ENCODE peak calls at places on chromosomes 11 and 22, in nine cellular contexts. V, K, N, T, F, M, D, L and P are unnamed samples.

GRCh38 chr11:3165152-3165705 is at the start of gene OSBPL5:
- DNase-seq in N (peak), L (peak), F (peak), K (peak), V (peak), M (peak), T (peak), D (no peak), P (no peak)

GRCh38 chr11:1309498-1310314 is at the start of gene TOLLIP:
- DNase-seq in D (peak), L (peak), F (peak), V (peak), M (peak), K (peak), T (peak), N (peak), P (peak)

GRCh38 chr11:22244986-22245592 is 52.2 kb downstream of the ANO5 start:
- DNase-seq in F (peak), V (no peak), L (peak), N (peak), M (no peak), K (no peak), D (peak), T (peak), P (no peak)

GRCh38 chr11:84947970-84948600 is 679.1 kb downstream of the DLG2 start:
- DNase-seq in L (no peak), V (no peak), D (no peak), F (no peak), N (peak), T (no peak), K (no peak), M (no peak), P (no peak)

GRCh38 chr22:48760481-48761238 is 1067.0 kb downstream of the BRD1 start:
- DNase-seq in T (no peak), V (no peak), D (no peak), M (peak), L (no peak), N (no peak), K (no peak), F (no peak), P (peak)

GRCh38 chr11:77776455-77776854 is 44.1 kb downstream of the RSF1 start:
- DNase-seq in F (no peak), V (no peak), D (peak), K (no peak), T (peak), N (no peak), M (no peak), L (no peak), P (no peak)

GRCh38 chr11:17475666-17476316 is 854 bp downstream of the ABCC8 start:
- DNase-seq in K (no peak), D (no peak), V (no peak), T (no peak), L (no peak), F (no peak), M (no peak), N (no peak), P (no peak)

GRCh38 chr11:65209711-65210360 is 28.1 kb downstream of the CAPN1 start:
- DNase-seq in F (no peak), D (no peak), T (no peak), L (no peak), V (no peak), N (no peak), K (peak), M (no peak), P (no peak)

GRCh38 chr11:69923641-69924307 is 104.6 kb upstream of the FGF3 start:
- DNase-seq in N (no peak), M (no peak), D (no peak), K (peak), L (no peak), F (no peak), T (no peak), V (no peak), P (no peak)

GRCh38 chr22:20436309-20437252 is 1.0 kb downstream of the SCARF2 start:
- DNase-seq in N (peak), M (no peak), K (peak), D (no peak), V (no peak), L (no peak), F (peak), T (peak), P (no peak)

GRCh38 chr22:43616645-43617044 is 195.5 kb downstream of the EFCAB6 start:
- DNase-seq in L (peak), F (no peak), V (no peak), M (no peak), N (no peak), D (peak), T (no peak), K (no peak), P (no peak)

GRCh38 chr11:99911116-99911515 is 776.0 kb upstream of the ARHGAP42 start:
- DNase-seq in D (no peak), T (no peak), K (no peak), L (no peak), F (no peak), V (no peak), M (no peak), N (no peak), P (no peak)

DNA sequence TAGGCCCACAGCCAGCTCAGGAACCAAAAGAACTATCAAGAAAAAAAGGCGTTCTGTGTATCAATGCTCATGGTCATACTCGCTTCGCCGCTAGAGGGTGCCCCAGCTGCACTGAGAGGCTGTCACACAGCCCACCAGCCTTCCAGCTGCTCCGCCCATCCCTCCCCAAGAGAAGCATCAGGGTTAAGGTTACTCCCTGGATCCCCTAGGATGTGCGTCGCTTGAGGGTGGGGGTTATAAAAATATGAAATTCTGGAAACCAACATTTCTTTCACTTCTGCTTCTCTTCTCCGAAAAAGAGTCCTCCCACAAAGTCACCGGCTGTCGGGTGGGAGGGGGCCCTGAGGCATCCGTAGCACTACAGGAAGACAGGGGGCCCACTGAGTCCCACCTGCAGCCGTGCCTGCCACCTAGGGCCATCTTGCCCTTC is 1.7 kb downstream of the CBX6 start:
- DNase-seq in N (peak), K (peak), V (peak), D (peak), T (peak), L (peak), M (peak), F (peak), P (peak)
- TF ChIP-seq CTCF in N (peak), K (no peak), V (peak), D (peak), T (peak), L (peak), M (peak), F (peak), P (peak)

DNA sequence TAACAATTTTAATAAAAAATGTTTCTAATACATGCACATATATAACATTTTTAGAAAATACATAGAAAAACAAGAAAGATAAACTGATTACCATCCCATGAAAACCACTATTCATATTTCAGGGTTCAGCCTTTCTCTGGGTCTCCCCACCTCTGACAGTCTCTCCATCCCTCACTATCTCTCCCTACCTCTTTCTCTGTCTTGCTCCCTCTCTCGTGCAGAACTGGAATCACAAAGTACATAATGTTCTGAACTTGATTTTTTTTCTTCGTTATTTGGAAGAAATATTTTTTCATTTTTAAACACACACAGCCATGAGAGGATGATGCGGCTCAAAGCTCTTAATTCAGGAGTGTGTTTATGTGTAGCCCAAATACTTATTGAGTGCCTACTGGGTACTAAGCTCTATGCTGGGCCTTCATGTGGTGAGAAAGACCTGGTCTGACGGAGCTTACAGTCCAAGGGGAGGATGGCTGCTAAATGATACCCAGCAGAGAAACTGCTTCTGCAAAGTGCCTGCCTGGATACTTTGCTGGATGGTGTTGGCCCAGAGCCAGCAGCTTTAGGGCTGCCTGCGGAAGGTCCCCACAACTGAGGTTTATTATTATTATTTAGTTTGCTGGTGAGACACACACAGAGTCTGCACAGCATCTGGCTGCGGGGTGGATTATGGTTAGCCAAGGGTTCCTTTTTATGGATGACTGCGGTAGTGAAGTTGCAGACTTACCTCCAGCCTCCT is 42.6 kb downstream of the SC5D start:
- DNase-seq in K (no peak), V (no peak), T (peak), M (no peak), N (peak), D (no peak), F (no peak), L (no peak), P (no peak)
- TF ChIP-seq CTCF in K (no peak), V (no peak), T (peak), M (no peak), N (peak), D (no peak), F (peak), L (no peak), P (no peak)

GRCh38 chr11:59144096-59144495 is 1.4 kb downstream of the FAM111A start:
- DNase-seq in M (no peak), K (no peak), T (no peak), D (no peak), V (no peak), L (no peak), F (no peak), N (no peak), P (no peak)

GRCh38 chr11:59144579-59145345 is 2.1 kb downstream of the FAM111A start:
- DNase-seq in K (peak), L (peak), T (peak), F (peak), M (peak), D (no peak), N (peak), V (peak), P (peak)

GRCh38 chr11:59141191-59141590 is 1.5 kb upstream of the FAM111A start:
- DNase-seq in D (no peak), L (no peak), T (no peak), F (no peak), M (no peak), V (no peak), K (no peak), N (no peak), P (no peak)

GRCh38 chr11:59141673-59142460 is 789 bp upstream of the FAM111A start:
- DNase-seq in M (no peak), F (no peak), T (peak), K (no peak), D (no peak), N (peak), V (no peak), L (no peak), P (no peak)

DNA sequence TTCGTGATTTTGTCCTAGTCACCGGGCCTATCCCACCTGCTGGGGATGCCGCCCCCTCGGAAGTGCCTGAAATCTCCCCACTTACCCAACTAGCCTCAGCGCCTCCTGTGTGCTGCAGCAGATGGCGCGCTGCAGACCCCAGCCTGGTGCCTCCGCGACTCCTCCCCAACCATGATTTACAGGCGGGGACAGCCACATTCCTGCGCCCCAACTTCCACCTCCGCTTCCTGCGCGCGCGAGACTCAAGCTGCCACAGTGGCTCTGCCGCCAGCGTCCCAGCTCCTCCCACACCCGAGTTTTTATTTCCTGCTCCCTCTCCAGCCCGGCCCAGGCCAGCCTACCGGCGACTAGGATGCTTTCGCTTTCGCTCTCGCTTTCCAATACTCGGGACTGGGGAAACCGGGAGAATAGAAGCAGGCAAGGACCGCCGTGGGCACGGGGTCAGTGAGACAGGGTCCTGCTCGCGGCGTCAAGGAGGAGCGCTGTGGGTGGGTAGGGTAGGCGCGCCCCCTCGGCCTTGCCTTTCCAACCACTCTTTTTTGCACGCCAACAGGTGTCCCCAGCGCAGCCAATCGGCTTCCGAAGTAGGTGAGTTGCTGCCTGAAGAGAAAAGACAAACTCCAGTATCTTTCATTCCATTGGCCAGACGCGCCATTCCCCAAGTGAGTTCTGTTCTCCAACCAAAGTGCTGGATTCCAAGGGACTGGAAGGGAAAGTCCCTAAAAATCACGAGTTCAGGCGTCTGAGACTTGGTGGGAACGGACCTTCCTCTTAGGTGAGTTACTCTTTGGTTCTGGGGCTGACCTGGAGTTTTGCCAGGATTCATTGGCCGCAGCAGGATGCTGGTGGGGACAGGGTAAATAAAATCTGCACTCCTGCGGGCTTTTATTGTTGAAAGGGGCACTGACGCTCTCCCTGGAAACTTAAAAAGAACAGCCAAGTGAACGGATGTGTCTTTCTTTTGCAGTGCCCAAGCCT is at the start of gene FAM111A:
- DNase-seq in T (peak), N (peak), M (peak), K (peak), L (peak), V (peak), D (peak), F (peak), P (peak)
- TF ChIP-seq CTCF in T (peak), N (peak), M (peak), K (no peak), L (peak), V (no peak), D (peak), F (peak), P (no peak)

GRCh38 chr11:67577951-67578350 is 5.7 kb upstream of the GSTP1 start:
- DNase-seq in V (no peak), D (no peak), T (no peak), M (no peak), N (no peak), F (no peak), K (no peak), L (no peak), P (no peak)

GRCh38 chr11:67572747-67573419 is 10.7 kb upstream of the GSTP1 start:
- DNase-seq in M (peak), K (no peak), V (no peak), T (peak), L (peak), D (peak), N (peak), F (peak), P (no peak)

GRCh38 chr11:67572305-67572704 is 11.3 kb upstream of the GSTP1 start:
- DNase-seq in L (no peak), V (no peak), F (no peak), D (no peak), K (no peak), T (no peak), M (no peak), N (no peak), P (no peak)

GRCh38 chr11:67581469-67581868 is 2.1 kb upstream of the GSTP1 start:
- DNase-seq in L (peak), T (no peak), N (no peak), M (no peak), V (no peak), K (no peak), D (peak), F (no peak), P (no peak)

GRCh38 chr11:67576742-67577475 is 6.7 kb upstream of the GSTP1 start:
- DNase-seq in D (no peak), K (no peak), F (no peak), T (no peak), N (no peak), V (no peak), L (no peak), M (no peak), P (no peak)
- TF ChIP-seq CTCF in D (peak), K (no peak), F (no peak), T (no peak), N (no peak), V (no peak), L (no peak), M (no peak), P (no peak)

GRCh38 chr22:50326225-50326958 is 420 bp downstream of the DENND6B start:
- DNase-seq in D (no peak), N (no peak), V (no peak), K (no peak), F (no peak), L (no peak), T (no peak), M (no peak), P (no peak)

GRCh38 chr22:50329236-50329635 is 2.4 kb upstream of the DENND6B start:
- DNase-seq in M (no peak), T (no peak), F (no peak), K (no peak), L (no peak), N (peak), V (no peak), D (no peak), P (no peak)

GRCh38 chr22:50327711-50328019 is 853 bp upstream of the DENND6B start:
- DNase-seq in T (no peak), V (no peak), N (no peak), D (no peak), L (no peak), K (no peak), F (no peak), M (no peak), P (no peak)

GRCh38 chr22:50325444-50326224 is 1.2 kb downstream of the DENND6B start:
- DNase-seq in N (no peak), T (no peak), L (no peak), K (no peak), V (no peak), D (no peak), M (no peak), F (no peak), P (no peak)

GRCh38 chr22:50326959-50327710 is at the start of gene DENND6B:
- DNase-seq in F (peak), N (peak), D (peak), V (peak), K (peak), T (peak), M (peak), L (peak), P (no peak)
- TF ChIP-seq CTCF in F (peak), N (no peak), D (peak), V (peak), K (no peak), T (no peak), M (peak), L (peak), P (no peak)

GRCh38 chr22:40348025-40348658 is 1.8 kb downstream of the ADSL start:
- DNase-seq in V (peak), M (peak), L (peak), F (no peak), N (peak), T (peak), D (peak), K (no peak), P (no peak)
- TF ChIP-seq CTCF in V (peak), M (peak), L (peak), F (peak), N (peak), T (peak), D (peak), K (no peak), P (no peak)